ENCODE peak calls at places on chromosomes 12 and 14, in five cellular contexts. Q is CD8-positive, alpha-beta T cell; B is gastrocnemius medialis; T is HFF-Myc; X is mucosa of descending colon. N is an unnamed sample.

GRCh38 chr14:104299993-104300761 is 161.8 kb downstream of the KIF26A start:
- DNase-seq in Q (no peak), X (peak), B (no peak), T (no peak), N (no peak)

GRCh38 chr12:39122562-39123204 is 217.3 kb upstream of the CPNE8 start:
- DNase-seq in T (no peak), B (no peak), X (no peak), Q (no peak), N (no peak)

GRCh38 chr14:68231832-68232642 is 412.5 kb downstream of the RAD51B start:
- DNase-seq in X (no peak), Q (no peak), T (no peak), B (no peak), N (no peak)

GRCh38 chr12:11785722-11786121 is 136.2 kb downstream of the ETV6 start:
- DNase-seq in X (no peak), T (no peak), B (peak), Q (no peak), N (no peak)

GRCh38 chr14:55449116-55449515 is 8.7 kb upstream of the TBPL2 start:
- DNase-seq in X (no peak), Q (no peak), T (no peak), B (no peak), N (no peak)

GRCh38 chr14:101563654-101564443 is 2.6 kb downstream of the DIO3 start:
- DNase-seq in T (no peak), X (peak), Q (no peak), B (no peak), N (no peak)

GRCh38 chr14:92596328-92596943 is 82.9 kb downstream of the RIN3 start:
- DNase-seq in Q (no peak), X (no peak), T (no peak), B (no peak), N (no peak)

GRCh38 chr12:109134186-109134917 is 18.0 kb downstream of the ACACB start:
- DNase-seq in X (no peak), T (no peak), Q (no peak), B (peak), N (no peak)

GRCh38 chr14:74934476-74935339 is 11.6 kb upstream of the RPS6KL1 start:
- DNase-seq in T (no peak), Q (no peak), B (no peak), X (no peak), N (no peak)

GRCh38 chr12:131468206-131468605 is 242.7 kb upstream of the SFSWAP start:
- DNase-seq in Q (no peak), B (no peak), T (no peak), X (no peak), N (no peak)

GRCh38 chr14:35534884-35535793 is 1.2 kb downstream of the INSM2 start:
- DNase-seq in T (peak), X (peak), Q (peak), B (no peak), N (peak)

GRCh38 chr14:35532783-35533356 is 1.1 kb upstream of the INSM2 start:
- DNase-seq in Q (no peak), X (no peak), T (no peak), B (no peak), N (no peak)

GRCh38 chr14:35535794-35536112 is 1.8 kb downstream of the INSM2 start:
- DNase-seq in X (no peak), B (no peak), T (no peak), Q (no peak), N (no peak)

GRCh38 chr14:35533357-35534129 is 421 bp upstream of the INSM2 start:
- DNase-seq in Q (no peak), T (no peak), X (peak), B (no peak), N (peak)

DNA sequence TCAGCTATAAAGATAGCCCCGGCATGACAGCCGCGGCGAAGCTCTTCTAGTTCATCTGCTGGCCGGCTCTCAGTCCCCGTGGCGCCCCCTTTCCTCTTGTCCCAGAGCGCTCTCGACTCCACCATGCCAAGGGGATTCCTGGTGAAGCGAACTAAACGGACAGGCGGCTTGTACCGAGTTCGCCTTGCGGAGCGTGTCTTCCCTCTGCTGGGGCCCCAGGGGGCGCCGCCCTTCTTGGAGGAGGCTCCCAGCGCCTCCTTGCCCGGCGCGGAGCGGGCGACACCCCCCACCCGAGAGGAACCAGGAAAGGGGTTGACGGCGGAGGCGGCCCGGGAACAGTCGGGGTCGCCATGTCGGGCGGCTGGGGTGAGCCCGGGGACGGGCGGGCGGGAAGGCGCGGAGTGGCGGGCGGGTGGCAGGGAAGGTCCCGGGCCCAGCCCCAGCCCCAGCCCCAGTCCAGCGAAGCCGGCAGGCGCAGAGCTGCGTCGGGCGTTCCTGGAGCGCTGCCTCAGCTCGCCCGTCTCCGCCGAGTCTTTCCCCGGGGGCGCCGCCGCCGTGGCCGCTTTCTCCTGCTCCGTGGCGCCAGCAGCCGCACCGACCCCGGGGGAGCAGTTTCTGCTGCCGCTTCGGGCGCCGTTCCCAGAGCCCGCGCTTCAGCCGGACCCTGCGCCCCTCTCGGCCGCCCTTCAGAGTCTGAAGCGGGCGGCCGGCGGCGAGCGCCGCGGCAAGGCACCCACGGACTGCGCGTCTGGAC is at the start of gene INSM2:
- DNase-seq in B (no peak), X (no peak), T (no peak), Q (no peak), N (no peak)
- TF ChIP-seq CTCF in B (no peak), X (no peak), T (peak), Q (no peak), N (no peak)

GRCh38 chr12:45273717-45274271 is 57.9 kb downstream of the ANO6 start:
- DNase-seq in Q (no peak), T (peak), X (no peak), B (no peak), N (no peak)

GRCh38 chr12:45263587-45263986 is 47.7 kb downstream of the ANO6 start:
- DNase-seq in Q (no peak), B (no peak), X (no peak), T (no peak), N (no peak)

GRCh38 chr12:45269407-45269741 is 53.5 kb downstream of the ANO6 start:
- DNase-seq in Q (no peak), B (no peak), T (no peak), X (no peak), N (no peak)

GRCh38 chr12:45268672-45269406 is 52.9 kb downstream of the ANO6 start:
- DNase-seq in B (peak), T (peak), X (peak), Q (no peak), N (peak)
- TF ChIP-seq CTCF in B (peak), T (peak), X (no peak), Q (no peak), N (peak)

GRCh38 chr12:5073054-5073453 is 29.4 kb downstream of the KCNA5 start:
- DNase-seq in X (no peak), B (no peak), Q (no peak), T (no peak), N (no peak)
- TF ChIP-seq CTCF in X (no peak), B (no peak), Q (no peak), T (no peak), N (no peak)

GRCh38 chr14:94679941-94680340 is 67.8 kb downstream of the SERPINA3 start:
- DNase-seq in Q (no peak), X (no peak), T (no peak), B (no peak), N (no peak)

GRCh38 chr14:94682736-94683135 is 70.5 kb downstream of the SERPINA3 start:
- DNase-seq in B (no peak), T (no peak), X (no peak), Q (no peak), N (no peak)

GRCh38 chr14:94680498-94681288 is 68.5 kb downstream of the SERPINA3 start:
- DNase-seq in X (no peak), B (no peak), T (no peak), Q (no peak), N (no peak)

GRCh38 chr14:94682061-94682516 is 69.9 kb downstream of the SERPINA3 start:
- DNase-seq in X (no peak), T (no peak), Q (no peak), B (no peak), N (no peak)

GRCh38 chr14:94681300-94682060 is 69.3 kb downstream of the SERPINA3 start:
- DNase-seq in B (no peak), Q (no peak), X (no peak), T (no peak), N (no peak)
- TF ChIP-seq CTCF in B (peak), Q (no peak), X (no peak), T (peak), N (no peak)

DNA sequence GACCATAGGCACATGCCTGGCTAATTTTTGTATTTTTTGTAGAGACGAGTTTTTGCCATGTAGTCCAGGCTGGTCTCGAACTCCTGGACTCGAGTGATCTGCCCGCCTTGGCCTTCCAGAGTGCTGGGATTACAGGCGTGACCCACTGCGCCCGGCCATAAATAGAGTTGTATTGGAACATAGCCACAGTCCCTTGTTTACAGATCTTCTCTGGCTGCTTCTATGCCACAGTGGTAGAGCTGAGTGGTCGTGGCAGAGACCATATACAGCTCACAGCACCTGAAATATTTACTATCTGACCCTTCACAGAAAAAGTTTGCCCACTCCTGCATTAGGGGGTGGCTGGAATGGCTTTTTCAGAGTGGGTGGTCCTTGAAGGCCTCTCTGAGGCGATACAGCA is 28.0 kb upstream of the TSPAN9 start:
- DNase-seq in Q (no peak), T (no peak), B (no peak), X (no peak), N (no peak)
- TF ChIP-seq CTCF in Q (no peak), T (no peak), B (no peak), X (no peak), N (no peak)

GRCh38 chr14:54338696-54339317 is 58.0 kb upstream of the CDKN3 start:
- DNase-seq in B (no peak), T (peak), Q (no peak), X (no peak), N (no peak)
- TF ChIP-seq CTCF in B (no peak), T (peak), Q (no peak), X (no peak), N (peak)

GRCh38 chr12:47801170-47801903 is 18.4 kb downstream of the HDAC7 start:
- DNase-seq in B (no peak), Q (no peak), T (no peak), X (no peak), N (no peak)
- TF ChIP-seq CTCF in B (no peak), Q (no peak), T (no peak), X (no peak), N (no peak)